ENCODE peak calls at places on chromosome 10, in six cellular contexts. Z is Peyer's patch, S is neuronal stem cell, B is IMR-90, U is mesendoderm, R is PC-9. N is an unnamed sample.

GRCh38 chr10:104515670-104516199 is 125.4 kb upstream of the SORCS3 start:
- DNase-seq in U (peak; percentile 93), B (no peak), R (no peak), S (no peak), Z (no peak), N (no peak)

GRCh38 chr10:59905066-59905734 is 1.2 kb downstream of the CCDC6 start:
- DNase-seq in Z (peak; percentile 86), R (no peak), B (peak; percentile 16), U (peak; percentile 79), S (no peak), N (no peak)

GRCh38 chr10:77633376-77633775 is 4.2 kb downstream of the KCNMA1 start:
- DNase-seq in S (no peak), U (no peak), R (no peak), B (no peak), Z (no peak), N (no peak)

GRCh38 chr10:43197834-43198681 is 59.8 kb downstream of the CSGALNACT2 start:
- DNase-seq in Z (peak; percentile 46), U (peak; percentile 28), S (no peak), R (no peak), B (no peak), N (peak; percentile 30)

GRCh38 chr10:75612904-75613684 is 181.7 kb downstream of the LRMDA start:
- DNase-seq in B (no peak), R (no peak), Z (no peak), S (no peak), U (no peak), N (no peak)

GRCh38 chr10:45374451-45375052 is 536 bp downstream of the ALOX5 start:
- DNase-seq in R (peak; percentile 77), B (no peak), Z (no peak), S (no peak), U (peak; percentile 33), N (no peak)

GRCh38 chr10:104076743-104077160 is 8.9 kb downstream of the COL17A1 start:
- DNase-seq in R (no peak), Z (no peak), U (peak; percentile 81), S (peak; percentile 70), B (peak; percentile 16), N (no peak)

GRCh38 chr10:30435068-30435422 is 1.1 kb downstream of the MAP3K8 start:
- DNase-seq in Z (peak; percentile 70), U (peak; percentile 57), B (peak; percentile 52), S (no peak), R (no peak), N (no peak)

GRCh38 chr10:23643396-23643795 is 204.5 kb downstream of the OTUD1 start:
- DNase-seq in S (no peak), R (no peak), B (no peak), Z (no peak), U (peak; percentile 71), N (no peak)

GRCh38 chr10:53664620-53665019 is 892.0 kb upstream of the MBL2 start:
- DNase-seq in B (no peak), R (no peak), S (no peak), Z (no peak), U (no peak), N (no peak)

GRCh38 chr10:57579926-57580325 is 687.8 kb downstream of the IPMK start:
- DNase-seq in U (peak; percentile 84), R (no peak), S (peak; percentile 29), B (peak; percentile 2), Z (no peak), N (no peak)

GRCh38 chr10:3623746-3624145 is 161.3 kb downstream of the KLF6 start:
- DNase-seq in U (peak; percentile 48), S (no peak), B (peak; percentile 87), R (peak; percentile 92), Z (no peak), N (no peak)

GRCh38 chr10:62045765-62046521 is 144.4 kb downstream of the ARID5B start:
- DNase-seq in S (peak; percentile 24), Z (no peak), U (peak; percentile 53), R (peak; percentile 44), B (peak; percentile 95), N (peak; percentile 59)

GRCh38 chr10:14820775-14821154 is 17.1 kb downstream of the CDNF start:
- DNase-seq in S (no peak), Z (no peak), U (no peak), B (no peak), R (no peak), N (no peak)

GRCh38 chr10:86553639-86554038 is 32.0 kb upstream of the WAPL start:
- DNase-seq in R (no peak), U (peak; percentile 9), B (no peak), Z (no peak), S (no peak), N (no peak)

GRCh38 chr10:123573236-123574147 is 92.7 kb upstream of the GPR26 start:
- DNase-seq in R (no peak), S (peak; percentile 44), Z (peak; percentile 65), B (no peak), U (peak; percentile 91), N (no peak)

GRCh38 chr10:34341473-34341872 is 473.6 kb downstream of the PARD3 start:
- DNase-seq in R (no peak), U (no peak), Z (no peak), S (no peak), B (no peak), N (no peak)

GRCh38 chr10:17872191-17873091 is 63.3 kb downstream of the MRC1 start:
- DNase-seq in S (peak; percentile 8), R (no peak), U (peak; percentile 49), Z (no peak), B (peak; percentile 21), N (peak; percentile 42)

GRCh38 chr10:90935581-90936292 is 14.8 kb upstream of the ANKRD1 start:
- DNase-seq in U (no peak), S (no peak), B (peak; percentile 19), Z (no peak), R (peak; percentile 72), N (no peak)

GRCh38 chr10:72783290-72783689 is 91.3 kb downstream of the MCU start:
- DNase-seq in S (no peak), R (peak; percentile 60), U (peak; percentile 65), Z (no peak), B (no peak), N (no peak)

GRCh38 chr10:43998021-43998809 is 349.5 kb upstream of the ZNF32 start:
- DNase-seq in R (no peak), Z (no peak), B (peak; percentile 10), S (no peak), U (no peak), N (no peak)

GRCh38 chr10:79105164-79105739 is 36.5 kb downstream of the ZMIZ1 start:
- DNase-seq in U (no peak), R (no peak), B (no peak), S (no peak), Z (no peak), N (no peak)

GRCh38 chr10:79106251-79106650 is 37.5 kb downstream of the ZMIZ1 start:
- DNase-seq in S (no peak), B (no peak), Z (no peak), U (no peak), R (no peak), N (no peak)

GRCh38 chr10:79105818-79106217 is 37.1 kb downstream of the ZMIZ1 start:
- DNase-seq in S (no peak), B (no peak), U (no peak), Z (no peak), R (no peak), N (no peak)

GRCh38 chr10:79108728-79109127 is 40.0 kb downstream of the ZMIZ1 start:
- DNase-seq in Z (no peak), R (no peak), U (no peak), S (no peak), B (no peak), N (no peak)

DNA sequence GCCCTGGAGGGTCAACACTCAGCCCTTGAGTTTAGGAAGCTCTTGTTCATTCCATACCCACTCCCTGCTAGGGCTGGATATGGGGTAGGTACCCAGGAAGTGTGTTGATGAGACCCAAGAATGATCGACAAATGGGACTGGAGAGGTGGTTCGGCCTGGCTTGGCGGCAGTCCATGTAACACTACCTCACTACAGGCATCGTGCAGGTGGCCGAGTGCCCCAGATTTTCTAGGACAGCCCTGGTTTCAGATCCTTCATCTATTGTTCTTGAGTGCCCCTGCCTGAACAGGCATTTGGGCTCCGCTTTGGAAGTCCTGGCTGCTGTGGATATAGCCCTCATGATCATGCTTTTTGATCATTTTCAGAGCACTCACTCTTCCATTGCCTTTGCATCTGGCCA is 37.9 kb downstream of the ZMIZ1 start:
- DNase-seq in U (no peak), S (no peak), Z (no peak), R (no peak), B (no peak), N (no peak)
- H3K27ac ChIP-seq in U (no peak overlapping the region), S (no peak overlapping the region), Z (no peak overlapping the region), R (no peak overlapping the region), B (no peak overlapping the region), N (no peak overlapping the region)

GRCh38 chr10:124670849-124671248 is 73.3 kb downstream of the FAM53B start:
- DNase-seq in B (no peak), Z (no peak), S (no peak), U (no peak), R (no peak), N (no peak)
- H3K4me1 ChIP-seq in B (peaks cover 8% of the 10 kb centered on the region), Z (peaks cover 11% of the 10 kb centered on the region), S (peaks cover 9% of the 10 kb centered on the region), U (peaks cover 4% of the 10 kb centered on the region), R (peaks cover 5% of the 10 kb centered on the region), N (peaks cover 84% of the 10 kb centered on the region)

GRCh38 chr10:8035641-8036520 is 18.6 kb upstream of the GATA3 start:
- DNase-seq in R (no peak), Z (no peak), S (peak; percentile 17), U (peak; percentile 40), B (no peak), N (no peak)

GRCh38 chr10:8032558-8032957 is 21.9 kb upstream of the GATA3 start:
- DNase-seq in Z (no peak), S (no peak), R (no peak), B (no peak), U (no peak), N (no peak)

GRCh38 chr10:8036521-8037198 is 17.8 kb upstream of the GATA3 start:
- DNase-seq in U (peak; percentile 7), B (no peak), S (no peak), Z (no peak), R (no peak), N (peak; percentile 6)

GRCh38 chr10:8034666-8035640 is 19.5 kb upstream of the GATA3 start:
- DNase-seq in S (peak; percentile 39), Z (no peak), B (no peak), R (peak; percentile 60), U (peak; percentile 58), N (no peak)

DNA sequence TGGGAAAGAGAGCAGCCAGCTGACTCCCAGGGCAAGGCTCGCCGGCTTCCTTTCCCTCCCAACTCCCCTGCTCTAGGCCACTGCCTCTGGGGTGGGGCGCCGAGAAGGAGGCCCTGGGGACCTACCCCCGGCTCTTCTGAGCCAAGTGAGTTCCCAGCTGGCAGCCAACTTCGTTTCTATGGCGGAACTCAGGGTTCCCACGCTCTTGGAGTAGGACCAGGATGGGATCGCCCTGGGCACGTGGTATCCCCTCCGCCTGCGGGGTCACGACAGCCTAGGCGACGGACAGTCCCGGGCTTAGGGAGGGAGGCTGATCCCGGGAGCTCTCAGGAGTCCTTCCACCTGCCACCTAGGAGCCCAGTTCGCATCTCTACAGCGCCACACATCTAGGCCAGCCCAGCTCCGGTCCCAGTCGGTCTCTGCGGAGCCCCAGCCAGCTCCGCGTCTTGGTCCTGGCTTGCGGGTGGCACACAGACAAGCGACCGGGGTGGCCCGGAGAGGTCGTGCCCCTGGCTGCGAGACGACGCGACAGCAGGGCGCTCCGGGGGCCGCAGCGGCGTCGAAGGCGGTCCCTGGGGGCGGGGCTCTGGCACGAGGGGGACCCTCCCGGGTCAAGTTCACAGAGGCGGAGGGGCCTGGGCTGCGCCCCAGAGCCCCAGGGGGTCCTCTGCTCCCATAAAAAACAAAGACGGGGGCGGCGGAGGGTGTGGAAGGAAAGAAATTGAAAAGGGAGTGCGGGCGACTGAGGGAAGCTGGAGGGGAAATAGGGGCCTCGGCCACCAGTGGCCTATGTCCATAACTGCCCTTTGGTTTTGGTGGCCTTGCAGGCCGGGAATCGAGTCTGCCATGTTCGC is 20.4 kb upstream of the GATA3 start:
- DNase-seq in R (no peak), B (no peak), U (peak; percentile 54), S (peak; percentile 23), Z (no peak), N (peak; percentile 8)
- H3K4me3 ChIP-seq in R (no peak overlapping the region), B (no peak overlapping the region), U (no peak overlapping the region), S (no peak overlapping the region), Z (no peak overlapping the region), N (no peak overlapping the region)

GRCh38 chr10:97407211-97407951 is 6.2 kb upstream of the RRP12 start:
- DNase-seq in Z (peak; percentile 86), U (peak; percentile 95), S (peak; percentile 62), R (peak; percentile 48), B (peak; percentile 78), N (peak; percentile 86)
- H3K27ac ChIP-seq in Z (no peak overlapping the region), U (no peak overlapping the region), S (no peak overlapping the region), R (no peak overlapping the region), B (no peak overlapping the region), N (peak overlapping the region; percentile 30)

N was measured in CD4-positive, CD25-positive, alpha-beta regulatory T cell.